ENCODE peak calls at places on chromosomes 6 and 20, in six cellular contexts. R is amygdala; Y is GM23248; C is EL; I is stimulated activated CD8-positive, alpha-beta memory T cell treated with anti-CD3 and anti-CD28 coated beads, Interleukin-2, amount 100 ng/mL, for 1 hour; M is lung microvascular endothelial cell. F is an unnamed sample.
A peak's percentile ranks its signal among the peaks of the same experiment; 100 is the strongest.

GRCh38 chr20:24445510-24446170 is 23.8 kb upstream of the SYNDIG1 start:
- DNase-seq in R (no peak), Y (no peak), C (no peak), I (no peak), M (no peak), F (no peak)

GRCh38 chr6:122654016-122654415 is 43.8 kb downstream of the PKIB start:
- DNase-seq in R (no peak), Y (no peak), C (no peak), I (no peak), M (no peak), F (no peak)

GRCh38 chr20:24672181-24672880 is 202.9 kb downstream of the SYNDIG1 start:
- DNase-seq in R (no peak), Y (no peak), C (no peak), I (no peak), M (no peak), F (no peak)

GRCh38 chr6:157994126-157994795 is 12.6 kb downstream of the SYNJ2 start:
- DNase-seq in R (peak; percentile 46), Y (no peak), C (peak; percentile 26), I (no peak), M (no peak), F (no peak)

GRCh38 chr6:154276810-154277577 is 79.6 kb downstream of the IPCEF1 start:
- DNase-seq in R (no peak), Y (peak; percentile 61), C (peak; percentile 25), I (no peak), M (peak; percentile 70), F (no peak)

GRCh38 chr6:11975353-11975977 is 36.6 kb upstream of the HIVEP1 start:
- DNase-seq in R (no peak), Y (no peak), C (no peak), I (peak; percentile 7), M (no peak), F (no peak)

GRCh38 chr6:93786474-93787330 is 367.3 kb upstream of the EPHA7 start:
- DNase-seq in R (no peak), Y (no peak), C (no peak), I (no peak), M (no peak), F (no peak)

GRCh38 chr6:137051790-137052472 is 7.2 kb upstream of the IL20RA start:
- DNase-seq in R (no peak), Y (no peak), C (peak; percentile 8), I (no peak), M (no peak), F (no peak)